ENCODE peak calls at places on chromosome 12, in five cellular contexts. E is upper lobe of right lung, H is AG04449, X is type B pancreatic cell, P is astrocyte. W is an unnamed sample.

GRCh38 chr12:93122089-93122488 is 193.0 kb upstream of the EEA1 start:
- DNase-seq in E (no peak), X (no peak), P (peak; percentile 84), H (peak; percentile 71), W (no peak)

GRCh38 chr12:125185311-125185739 is 120.1 kb downstream of the AACS start:
- DNase-seq in E (no peak), X (no peak), H (no peak), P (no peak), W (no peak)

GRCh38 chr12:124057691-124058090 is 84.7 kb downstream of the ZNF664 start:
- DNase-seq in X (no peak), E (no peak), H (no peak), P (peak; percentile 25), W (no peak)

GRCh38 chr12:84929486-84929885 is 16.9 kb upstream of the SLC6A15 start:
- DNase-seq in X (no peak), E (no peak), H (no peak), P (no peak), W (no peak)

GRCh38 chr12:51904951-51905471 is 2.3 kb upstream of the ACVRL1 start:
- DNase-seq in H (no peak), X (no peak), P (no peak), E (peak; percentile 30), W (no peak)

GRCh38 chr12:30691122-30691879 is 4.4 kb downstream of the IPO8 start:
- DNase-seq in P (peak; percentile 70), X (no peak), H (no peak), E (no peak), W (no peak)

GRCh38 chr12:48017496-48017895 is 13.2 kb upstream of the COL2A1 start:
- DNase-seq in X (no peak), H (no peak), E (no peak), P (no peak), W (no peak)

GRCh38 chr12:52519826-52520662 is at the start of gene KRT5:
- DNase-seq in E (no peak), X (peak; percentile 44), P (no peak), H (no peak), W (peak; percentile 78)

GRCh38 chr12:115542656-115543055 is 734.8 kb downstream of the MED13L start:
- DNase-seq in E (no peak), H (no peak), P (no peak), X (no peak), W (no peak)

GRCh38 chr12:113788020-113788856 is 177.9 kb downstream of the RBM19 start:
- DNase-seq in E (no peak), H (peak; percentile 2), P (no peak), X (no peak), W (no peak)

GRCh38 chr12:72075891-72076557 is 137.4 kb downstream of the TPH2 start:
- DNase-seq in E (peak; percentile 49), X (no peak), P (no peak), H (no peak), W (no peak)

GRCh38 chr12:7650091-7650490 is 15.6 kb downstream of the APOBEC1 start:
- DNase-seq in E (no peak), P (no peak), H (no peak), X (no peak), W (no peak)

GRCh38 chr12:89210277-89210676 is 142.0 kb downstream of the DUSP6 start:
- DNase-seq in H (no peak), P (no peak), X (no peak), E (no peak), W (no peak)

GRCh38 chr12:131979606-131980005 is 29.9 kb downstream of the EP400 start:
- DNase-seq in E (no peak), X (no peak), H (no peak), P (no peak), W (peak; percentile 60)

GRCh38 chr12:63845726-63846125 is 1.2 kb downstream of the SRGAP1 start:
- DNase-seq in P (peak; percentile 34), E (no peak), H (no peak), X (no peak), W (no peak)

GRCh38 chr12:53066594-53066978 is 12.6 kb downstream of the SPRYD3 start:
- DNase-seq in H (no peak), E (peak; percentile 60), P (no peak), X (no peak), W (no peak)

GRCh38 chr12:49621651-49622500 is 1.5 kb upstream of the PRPF40B start:
- DNase-seq in X (no peak), P (no peak), H (no peak), E (no peak), W (no peak)

GRCh38 chr12:53726342-53726741 is 910 bp downstream of the CALCOCO1 start:
- DNase-seq in P (no peak), H (no peak), E (no peak), X (no peak), W (no peak)

GRCh38 chr12:29255061-29255460 is 106.0 kb downstream of the FAR2 start:
- DNase-seq in X (no peak), H (no peak), E (no peak), P (no peak), W (no peak)

GRCh38 chr12:65879878-65880277 is 55.6 kb downstream of the HMGA2 start:
- DNase-seq in X (no peak), P (peak; percentile 94), H (peak; percentile 89), E (no peak), W (no peak)

GRCh38 chr12:40697566-40698257 is 5.5 kb downstream of the CNTN1 start:
- DNase-seq in H (no peak), X (no peak), E (no peak), P (no peak), W (no peak)

GRCh38 chr12:33944703-33945437 is 77.4 kb upstream of the ALG10 start:
- DNase-seq in E (no peak), X (no peak), H (no peak), P (no peak), W (no peak)

GRCh38 chr12:122958198-122958888 is 7.9 kb downstream of the ABCB9 start:
- DNase-seq in H (no peak), X (no peak), E (no peak), P (peak; percentile 58), W (no peak)

GRCh38 chr12:6345319-6346071 is 3.6 kb upstream of the TNFRSF1A start:
- DNase-seq in P (peak; percentile 97), E (no peak), X (no peak), H (peak; percentile 77), W (no peak)

GRCh38 chr12:6560501-6561205 is 4.8 kb upstream of the IFFO1 start:
- DNase-seq in H (no peak), X (no peak), P (no peak), E (no peak), W (no peak)

GRCh38 chr12:72586456-72586855 is 314.3 kb downstream of the TRHDE start:
- DNase-seq in H (no peak), E (no peak), X (no peak), P (no peak), W (no peak)

GRCh38 chr12:46787496-46788055 is 38.2 kb downstream of the SLC38A4 start:
- DNase-seq in E (no peak), H (no peak), P (no peak), X (no peak), W (no peak)

GRCh38 chr12:27841392-27841882 is 61.4 kb upstream of the MANSC4 start:
- DNase-seq in X (no peak), H (no peak), E (no peak), P (peak; percentile 55), W (no peak)

GRCh38 chr12:27843714-27844245 is 63.7 kb upstream of the MANSC4 start:
- DNase-seq in P (peak; percentile 95), H (peak; percentile 71), E (no peak), X (no peak), W (no peak)

GRCh38 chr12:27844427-27845090 is 64.5 kb upstream of the MANSC4 start:
- DNase-seq in P (peak; percentile 31), H (no peak), X (no peak), E (no peak), W (no peak)

GRCh38 chr12:27838543-27838942 is 58.5 kb upstream of the MANSC4 start:
- DNase-seq in H (no peak), X (no peak), P (no peak), E (no peak), W (no peak)

DNA sequence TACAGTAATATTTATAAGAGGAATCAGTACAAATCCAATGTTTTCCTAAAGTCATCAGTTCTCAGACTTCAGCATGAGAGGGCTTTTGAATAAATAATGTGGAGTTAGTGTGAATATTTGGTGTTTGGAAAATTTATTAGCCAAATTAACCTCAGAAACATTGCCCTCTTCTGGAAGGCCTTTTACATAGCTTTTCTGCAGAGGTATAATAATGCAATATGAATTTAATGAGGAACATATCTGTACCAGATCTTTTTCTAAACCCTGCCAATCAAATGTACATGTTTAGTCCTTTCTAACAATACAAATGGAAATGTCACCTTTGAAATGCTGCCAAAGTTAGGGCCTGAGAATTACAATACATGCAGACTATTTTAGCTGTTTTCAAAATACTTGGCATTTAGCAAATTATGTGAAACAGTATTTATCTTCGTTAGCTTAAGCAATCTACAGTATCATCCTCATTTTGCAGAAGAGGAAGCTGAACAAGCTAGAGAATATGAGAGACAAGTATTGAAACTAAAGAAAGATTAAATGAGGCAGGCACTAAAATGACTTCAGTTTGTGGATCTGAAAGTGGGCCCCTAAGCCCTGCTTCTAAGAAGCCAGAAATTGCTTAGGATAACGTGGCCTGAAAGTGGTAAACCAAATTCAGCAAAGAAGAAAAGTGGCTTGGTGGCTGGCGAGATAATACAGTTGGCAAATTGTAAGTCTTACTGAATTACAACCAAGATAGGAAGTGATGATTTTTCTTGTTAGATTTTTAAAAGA is 60.4 kb upstream of the MANSC4 start:
- DNase-seq in P (no peak), X (no peak), H (no peak), E (no peak), W (no peak)
- TF ChIP-seq CTCF in P (peak; percentile 29), X (no peak), H (peak; percentile 32), E (peak; percentile 19), W (peak; percentile 46)

GRCh38 chr12:112762753-112763152 is 28.8 kb upstream of the RPH3A start:
- DNase-seq in E (no peak), P (no peak), H (no peak), X (no peak), W (no peak)
- TF ChIP-seq CTCF in E (no peak), P (no peak), H (no peak), X (no peak), W (no peak)

GRCh38 chr12:14774944-14775651 is 28.2 kb downstream of the WBP11 start:
- DNase-seq in P (peak; percentile 41), H (no peak), X (peak; percentile 72), E (peak; percentile 81), W (no peak)
- TF ChIP-seq CTCF in P (no peak), H (no peak), X (no peak), E (no peak), W (no peak)

GRCh38 chr12:108232565-108232964 is 103.5 kb downstream of the WSCD2 start:
- DNase-seq in X (no peak), E (no peak), P (no peak), H (no peak), W (no peak)

GRCh38 chr12:108231909-108232434 is 102.9 kb downstream of the WSCD2 start:
- DNase-seq in X (no peak), P (no peak), H (no peak), E (no peak), W (no peak)

GRCh38 chr12:108236366-108236765 is 102.7 kb downstream of the CMKLR1 start:
- DNase-seq in X (no peak), E (no peak), P (no peak), H (no peak), W (no peak)

GRCh38 chr12:108235231-108235959 is 103.7 kb downstream of the CMKLR1 start:
- DNase-seq in X (no peak), P (no peak), E (no peak), H (no peak), W (no peak)

DNA sequence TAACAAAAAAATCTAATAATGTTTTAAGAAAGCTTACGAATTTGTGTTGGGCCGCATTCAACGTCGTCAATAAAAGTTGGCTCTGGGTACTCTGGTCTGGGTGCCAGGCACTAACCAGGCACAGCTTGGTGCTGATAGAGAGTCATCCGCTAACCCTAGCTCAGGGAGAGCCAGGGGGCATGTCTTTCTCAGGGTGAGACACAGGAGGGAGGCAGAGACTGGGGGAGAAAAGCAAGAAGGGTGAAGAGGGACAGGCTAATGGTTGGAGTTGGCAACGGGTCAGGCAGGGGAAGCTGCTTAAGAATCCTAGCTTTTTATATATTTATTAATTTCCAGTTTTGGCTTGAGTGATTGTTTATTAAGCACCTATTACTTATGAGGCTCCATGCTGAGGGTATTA is 105.0 kb downstream of the CMKLR1 start:
- DNase-seq in H (no peak), E (no peak), P (no peak), X (no peak), W (no peak)
- TF ChIP-seq CTCF in H (no peak), E (peak; percentile 47), P (no peak), X (no peak), W (no peak)